ENCODE peak calls at places on chromosomes 7 and 10, in six cellular contexts. F is HepG2, L is K562, G is GM12878, Y is A549, O is upper lobe of left lung. Q is an unnamed sample. For H3K9me3 and H3K4me1, the result is how much of the 10 kb centered on the place peaks cover.

GRCh38 chr7:36967387-36967786 is 243.1 kb upstream of the AOAH start:
- ATAC-seq in Y (peak), F (peak), L (peak), G (peak), O (peak), Q (peak)

GRCh38 chr10:121754667-121755066 is 156.4 kb upstream of the FGFR2 start:
- ATAC-seq in O (no peak), G (peak), L (no peak), Y (no peak), F (no peak), Q (no peak)

GRCh38 chr7:114930107-114930521 is 8.2 kb downstream of the MDFIC start:
- ATAC-seq in G (no peak), F (no peak), Y (no peak), O (no peak), L (no peak), Q (no peak)

GRCh38 chr7:116449950-116450349 is 49.6 kb upstream of the CAV2 start:
- ATAC-seq in G (no peak), Y (no peak), F (no peak), L (no peak), O (no peak), Q (no peak)

GRCh38 chr7:41292457-41292856 is 410.4 kb downstream of the INHBA start:
- ATAC-seq in L (no peak), Y (no peak), O (no peak), G (no peak), F (no peak), Q (no peak)

GRCh38 chr7:39709768-39710291 is 86.5 kb downstream of the RALA start:
- ATAC-seq in F (peak), Y (no peak), L (peak), G (peak), O (peak), Q (no peak)

GRCh38 chr7:99061001-99061779 is 82.7 kb downstream of the SMURF1 start:
- ATAC-seq in G (peak), F (no peak), Y (no peak), O (no peak), L (no peak), Q (no peak)

GRCh38 chr7:130070900-130071622 is 727 bp downstream of the KLHDC10 start:
- ATAC-seq in L (peak), Y (peak), O (peak), F (peak), G (peak), Q (peak)

GRCh38 chr7:106283831-106284515 is 810 bp downstream of the NAMPT start:
- ATAC-seq in O (peak), L (peak), Y (peak), G (peak), F (peak), Q (peak)

GRCh38 chr7:86950360-86950759 is 109.1 kb downstream of the ELAPOR2 start:
- ATAC-seq in F (no peak), Y (no peak), O (no peak), G (no peak), L (peak), Q (no peak)

GRCh38 chr7:104207348-104207730 is 474 bp downstream of the ORC5 start:
- ATAC-seq in G (peak), Y (peak), L (peak), F (peak), O (peak), Q (peak)

GRCh38 chr7:73635428-73636200 is 11.3 kb upstream of the MLXIPL start:
- ATAC-seq in F (no peak), Y (peak), O (no peak), L (peak), G (no peak), Q (no peak)

GRCh38 chr10:98349508-98349922 is 65.5 kb downstream of the PYROXD2 start:
- ATAC-seq in L (no peak), Y (no peak), F (no peak), G (peak), O (peak), Q (peak)

GRCh38 chr10:85720931-85721330 is 645.7 kb downstream of the GRID1 start:
- ATAC-seq in G (no peak), O (no peak), L (no peak), F (no peak), Y (no peak), Q (no peak)

GRCh38 chr7:144391823-144392255 is 11.7 kb downstream of the NOBOX start:
- ATAC-seq in G (peak), O (peak), L (peak), Y (peak), F (peak), Q (peak)

GRCh38 chr7:194996-195829 is 2.8 kb downstream of the FAM20C start:
- ATAC-seq in F (no peak), G (no peak), Y (no peak), O (no peak), L (no peak), Q (no peak)

GRCh38 chr10:27743736-27744477 is 1.7 kb downstream of the MKX start:
- ATAC-seq in G (no peak), Y (peak), L (no peak), O (peak), F (peak), Q (no peak)

GRCh38 chr7:360454-361100 is 70.6 kb downstream of the FOXL3 start:
- ATAC-seq in G (no peak), O (no peak), L (peak), Y (no peak), F (no peak), Q (no peak)

GRCh38 chr10:122445904-122446303 is 8.5 kb upstream of the ARMS2 start:
- ATAC-seq in G (no peak), O (no peak), F (no peak), Y (no peak), L (no peak), Q (no peak)

GRCh38 chr7:8035190-8035589 is 66.6 kb downstream of the GLCCI1 start:
- ATAC-seq in O (no peak), L (peak), G (peak), Y (no peak), F (peak), Q (no peak)

GRCh38 chr10:79336276-79336675 is 11.0 kb upstream of the PPIF start:
- ATAC-seq in F (no peak), L (no peak), Y (no peak), O (no peak), G (no peak), Q (peak)

GRCh38 chr10:79335094-79335469 is 12.2 kb upstream of the PPIF start:
- ATAC-seq in L (no peak), G (no peak), Y (no peak), O (no peak), F (peak), Q (no peak)

GRCh38 chr10:79336739-79337138 is 10.5 kb upstream of the PPIF start:
- ATAC-seq in G (no peak), L (no peak), F (no peak), O (no peak), Y (no peak), Q (peak)

GRCh38 chr10:79334573-79334972 is 12.7 kb upstream of the PPIF start:
- ATAC-seq in L (no peak), F (no peak), G (no peak), Y (no peak), O (no peak), Q (no peak)

GRCh38 chr10:79335470-79336235 is 11.6 kb upstream of the PPIF start:
- ATAC-seq in F (peak), G (no peak), L (peak), Y (peak), O (no peak), Q (peak)
- TF ChIP-seq EP300 in F (peak), G (no peak), L (no peak), Y (no peak), O (no peak), Q (no peak)

GRCh38 chr10:131779661-131780394 is 121.0 kb upstream of the PPP2R2D start:
- ATAC-seq in L (no peak), F (no peak), O (no peak), Y (no peak), G (no peak), Q (no peak)

GRCh38 chr10:131777162-131777561 is 123.6 kb upstream of the PPP2R2D start:
- ATAC-seq in Y (no peak), L (no peak), G (no peak), F (no peak), O (no peak), Q (no peak)

GRCh38 chr10:131778842-131779241 is 122.0 kb upstream of the PPP2R2D start:
- ATAC-seq in G (no peak), Y (no peak), O (no peak), F (no peak), L (no peak), Q (no peak)

GRCh38 chr10:131777921-131778320 is 122.9 kb upstream of the PPP2R2D start:
- ATAC-seq in O (no peak), L (no peak), G (no peak), Y (no peak), F (no peak), Q (no peak)

DNA sequence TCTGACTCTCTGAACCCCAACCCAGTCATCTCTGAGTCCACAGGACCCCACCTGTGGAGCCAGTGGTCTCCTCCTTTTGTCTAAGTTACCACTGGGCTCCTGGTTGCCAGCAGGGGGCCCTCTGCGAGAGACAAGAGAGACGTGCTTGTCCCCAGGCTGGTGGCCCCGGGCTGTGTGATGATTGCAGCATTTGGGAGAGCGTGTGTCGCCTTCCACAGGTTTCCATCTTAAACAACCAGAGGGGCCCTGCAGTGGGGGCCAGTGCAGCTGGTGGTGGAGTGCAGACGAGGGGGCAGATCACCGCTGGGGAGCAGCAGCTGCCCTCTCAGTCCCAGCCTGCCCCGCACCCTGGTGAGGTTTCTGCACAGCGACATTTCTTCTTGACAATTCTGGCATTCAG is 122.4 kb upstream of the PPP2R2D start:
- ATAC-seq in Y (no peak), F (no peak), L (no peak), O (no peak), G (no peak), Q (no peak)
- H3K9me3 ChIP-seq in Y (under half), F (under half), L (under half), O (under half), G (under half), Q (under half)

GRCh38 chr10:69056536-69057260 is 31.2 kb upstream of the SRGN start:
- ATAC-seq in O (no peak), G (peak), L (peak), Y (no peak), F (peak), Q (no peak)

GRCh38 chr10:69055241-69055640 is 32.7 kb upstream of the SRGN start:
- ATAC-seq in O (no peak), Y (no peak), G (peak), L (no peak), F (no peak), Q (no peak)

GRCh38 chr10:69057951-69058297 is 30.0 kb upstream of the SRGN start:
- ATAC-seq in F (no peak), O (no peak), L (no peak), G (no peak), Y (no peak), Q (no peak)

GRCh38 chr10:69056129-69056528 is 31.8 kb upstream of the SRGN start:
- ATAC-seq in F (peak), Y (peak), O (peak), L (peak), G (peak), Q (no peak)

DNA sequence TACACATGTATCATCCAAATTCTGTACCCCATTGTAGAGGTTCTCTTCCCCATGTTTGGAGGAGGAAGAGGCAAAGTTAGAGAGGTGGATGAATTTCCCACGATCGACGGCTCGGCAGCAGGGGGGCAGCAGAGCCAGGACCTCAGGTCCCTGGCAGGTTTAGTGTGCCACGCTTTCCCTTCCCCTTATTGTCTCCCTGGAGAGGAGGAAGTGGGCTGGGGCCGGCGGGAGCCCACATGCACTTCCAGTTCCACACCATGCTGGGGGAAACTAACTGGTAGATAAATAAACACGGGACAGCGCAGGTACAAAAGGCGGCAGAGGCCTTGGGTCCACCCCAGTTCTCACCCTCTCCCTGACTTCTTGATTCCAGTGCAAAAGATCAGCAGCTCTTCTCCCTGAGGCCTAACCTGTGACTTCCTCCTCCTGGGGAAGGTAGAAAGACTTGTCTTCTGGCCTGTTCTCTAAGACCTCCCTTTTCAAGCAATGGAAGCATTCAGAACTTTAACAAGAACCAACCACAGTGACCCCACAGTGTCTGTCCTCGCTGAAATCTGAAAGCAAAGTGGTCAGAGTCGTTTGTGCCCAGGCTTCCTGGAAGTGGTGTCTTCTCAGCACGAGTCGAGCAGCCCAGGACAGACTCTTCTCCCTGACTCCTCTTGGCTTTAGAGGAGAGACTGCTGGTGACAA is 30.5 kb upstream of the SRGN start:
- ATAC-seq in F (peak), L (peak), O (peak), Y (no peak), G (no peak), Q (no peak)
- H3K4me1 ChIP-seq in F (under half), L (under half), O (under half), Y (under half), G (half or more), Q (under half)

GRCh38 chr10:50385610-50386009 is 134.3 kb upstream of the ASAH2 start:
- ATAC-seq in G (no peak), O (peak), L (peak), Y (no peak), F (peak), Q (peak)
- TF ChIP-seq EP300 in G (no peak), O (no peak), L (no peak), Y (no peak), F (no peak), Q (no peak)

GRCh38 chr7:5064391-5065106 is 18.9 kb downstream of the RBAK start:
- ATAC-seq in O (no peak), F (no peak), G (no peak), L (no peak), Y (no peak), Q (no peak)
- H3K9me3 ChIP-seq in O (half or more), F (under half), G (half or more), L (half or more), Y (half or more), Q (half or more)

GRCh38 chr7:152085116-152085515 is 59.6 kb downstream of the GALNT11 start:
- ATAC-seq in F (no peak), L (no peak), O (no peak), G (no peak), Y (no peak), Q (no peak)
- H3K4me1 ChIP-seq in F (under half), L (under half), O (under half), G (under half), Y (under half), Q (under half)

Q was measured in gastroesophageal sphincter.